ENCODE peak calls at places on chromosomes 7 and 10, in eight cellular contexts. K, B, Z, E, I, A, L and G are unnamed samples.

GRCh38 chr7:16484453-16485158 is 19.1 kb upstream of the SOSTDC1 start:
- DNase-seq in K (no peak), B (no peak), Z (peak; percentile 1), E (no peak), I (peak; percentile 78), A (peak; percentile 50), L (peak; percentile 86), G (no peak)

GRCh38 chr7:133077394-133077793 is 4.5 kb downstream of the CHCHD3 start:
- DNase-seq in K (no peak), B (no peak), Z (no peak), E (no peak), I (no peak), A (no peak), L (no peak), G (no peak)

GRCh38 chr10:58513189-58514101 is 773 bp downstream of the BICC1 start:
- DNase-seq in K (peak; percentile 31), B (no peak), Z (peak; percentile 55), E (no peak), I (peak; percentile 56), A (peak; percentile 91), L (peak; percentile 35), G (peak; percentile 1)

GRCh38 chr7:8143151-8143874 is 118.7 kb downstream of the ICA1 start:
- DNase-seq in K (no peak), B (no peak), Z (no peak), E (no peak), I (no peak), A (no peak), L (peak; percentile 14), G (peak; percentile 38)

GRCh38 chr7:85111761-85112160 is 75.1 kb downstream of the SEMA3D start:
- DNase-seq in K (no peak), B (no peak), Z (no peak), E (no peak), I (peak; percentile 54), A (no peak), L (no peak), G (no peak)

GRCh38 chr7:927031-927671 is 27.3 kb downstream of the ADAP1 start:
- DNase-seq in K (no peak), B (no peak), Z (no peak), E (no peak), I (no peak), A (peak; percentile 72), L (no peak), G (no peak)

GRCh38 chr7:102273749-102274712 is 12.6 kb upstream of the SH2B2 start:
- DNase-seq in K (no peak), B (no peak), Z (peak; percentile 86), E (no peak), I (peak; percentile 60), A (peak; percentile 89), L (peak; percentile 83), G (no peak)

GRCh38 chr7:151754142-151754590 is 122.7 kb downstream of the PRKAG2 start:
- DNase-seq in K (peak; percentile 92), B (peak; percentile 18), Z (peak; percentile 99), E (peak; percentile 94), I (peak; percentile 98), A (peak; percentile 90), L (peak; percentile 96), G (peak; percentile 30)

GRCh38 chr10:97974108-97974507 is 56.3 kb downstream of the CRTAC1 start:
- DNase-seq in K (no peak), B (no peak), Z (no peak), E (no peak), I (no peak), A (no peak), L (no peak), G (no peak)

GRCh38 chr7:3722396-3722846 is 421.4 kb downstream of the SDK1 start:
- DNase-seq in K (peak; percentile 16), B (no peak), Z (no peak), E (no peak), I (peak; percentile 33), A (no peak), L (no peak), G (peak; percentile 59)

GRCh38 chr7:27192546-27193334 is 7.2 kb downstream of the HOXA13 start:
- DNase-seq in K (no peak), B (no peak), Z (peak; percentile 73), E (no peak), I (no peak), A (no peak), L (no peak), G (no peak)

GRCh38 chr10:13971586-13972475 is 358.9 kb downstream of the FRMD4A start:
- DNase-seq in K (no peak), B (no peak), Z (peak; percentile 72), E (peak; percentile 74), I (no peak), A (no peak), L (no peak), G (no peak)

DNA sequence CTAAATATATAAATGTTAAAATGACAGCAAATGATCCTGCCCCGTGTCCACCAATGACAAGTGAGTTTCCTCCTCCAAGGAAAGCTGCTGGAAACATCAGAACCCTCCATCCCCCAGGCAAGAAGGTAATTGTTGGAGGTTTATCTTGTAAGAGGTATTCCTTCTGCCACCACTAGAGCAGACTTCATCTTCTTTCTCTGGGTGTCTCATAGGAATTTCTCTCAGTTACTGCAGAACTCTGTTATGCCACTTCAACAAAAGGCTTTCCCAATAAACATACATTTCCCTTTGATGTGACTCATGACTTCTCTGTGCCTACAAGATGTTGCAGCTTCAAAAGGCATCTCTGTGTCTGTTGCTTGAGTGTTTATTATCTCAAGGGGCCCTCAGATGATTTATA is 279.1 kb downstream of the BMPER start:
- DNase-seq in K (no peak), B (no peak), Z (peak; percentile 65), E (no peak), I (no peak), A (no peak), L (peak; percentile 57), G (no peak)
- TF ChIP-seq CTCF in K (no peak), B (no peak), Z (peak; percentile 59), E (no peak), I (no peak), A (no peak), L (peak; percentile 34), G (no peak)

GRCh38 chr7:31938650-31939049 is 131.6 kb downstream of the PDE1C start:
- DNase-seq in K (no peak), B (no peak), Z (no peak), E (no peak), I (peak; percentile 20), A (no peak), L (peak; percentile 24), G (no peak)
- TF ChIP-seq CTCF in K (no peak), B (no peak), Z (peak; percentile 21), E (no peak), I (peak; percentile 62), A (peak; percentile 3), L (no peak), G (no peak)

GRCh38 chr10:93954726-93955363 is 38.9 kb upstream of the PLCE1 start:
- DNase-seq in K (no peak), B (no peak), Z (peak; percentile 68), E (no peak), I (peak; percentile 86), A (no peak), L (peak; percentile 75), G (no peak)

GRCh38 chr10:93962973-93963372 is 30.8 kb upstream of the PLCE1 start:
- DNase-seq in K (no peak), B (no peak), Z (no peak), E (no peak), I (no peak), A (no peak), L (no peak), G (no peak)

GRCh38 chr10:93954299-93954698 is 39.4 kb upstream of the PLCE1 start:
- DNase-seq in K (no peak), B (no peak), Z (no peak), E (no peak), I (no peak), A (no peak), L (peak; percentile 74), G (no peak)

GRCh38 chr10:93963434-93963833 is 30.3 kb upstream of the PLCE1 start:
- DNase-seq in K (no peak), B (no peak), Z (no peak), E (no peak), I (no peak), A (no peak), L (no peak), G (no peak)

DNA sequence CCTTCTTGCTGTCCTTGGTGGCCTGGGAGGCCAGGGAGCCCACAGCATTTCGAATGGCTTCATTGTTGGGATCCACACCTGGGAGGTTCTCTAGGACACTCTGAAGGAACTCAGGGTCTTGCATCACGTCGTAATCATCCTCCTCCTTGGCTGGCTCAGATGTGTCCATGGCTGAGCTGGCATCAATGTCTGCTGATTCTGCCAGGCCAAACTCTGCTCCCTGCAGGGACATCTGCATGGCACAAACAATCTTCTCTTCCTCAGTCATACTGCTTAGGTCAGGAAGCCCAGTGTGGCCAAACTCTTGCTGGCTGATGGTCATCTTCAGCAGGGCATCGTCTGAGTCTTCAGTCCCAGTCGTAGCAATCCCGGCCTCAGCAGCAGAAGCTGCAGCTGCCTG is 34.9 kb upstream of the PLCE1 start:
- DNase-seq in K (no peak), B (no peak), Z (no peak), E (no peak), I (no peak), A (no peak), L (no peak), G (no peak)
- TF ChIP-seq CTCF in K (no peak), B (no peak), Z (no peak), E (no peak), I (no peak), A (no peak), L (no peak), G (no peak)

GRCh38 chr10:69412232-69412631 is 4.5 kb downstream of the TACR2 start:
- DNase-seq in K (no peak), B (no peak), Z (no peak), E (no peak), I (no peak), A (no peak), L (no peak), G (no peak)

GRCh38 chr10:69415049-69415448 is 1.7 kb downstream of the TACR2 start:
- DNase-seq in K (no peak), B (no peak), Z (no peak), E (no peak), I (no peak), A (no peak), L (no peak), G (no peak)

GRCh38 chr10:69414036-69415018 is 2.4 kb downstream of the TACR2 start:
- DNase-seq in K (no peak), B (no peak), Z (no peak), E (no peak), I (no peak), A (no peak), L (no peak), G (no peak)

GRCh38 chr10:69411476-69411875 is 5.2 kb downstream of the TACR2 start:
- DNase-seq in K (no peak), B (no peak), Z (peak; percentile 9), E (no peak), I (no peak), A (no peak), L (peak; percentile 38), G (no peak)

DNA sequence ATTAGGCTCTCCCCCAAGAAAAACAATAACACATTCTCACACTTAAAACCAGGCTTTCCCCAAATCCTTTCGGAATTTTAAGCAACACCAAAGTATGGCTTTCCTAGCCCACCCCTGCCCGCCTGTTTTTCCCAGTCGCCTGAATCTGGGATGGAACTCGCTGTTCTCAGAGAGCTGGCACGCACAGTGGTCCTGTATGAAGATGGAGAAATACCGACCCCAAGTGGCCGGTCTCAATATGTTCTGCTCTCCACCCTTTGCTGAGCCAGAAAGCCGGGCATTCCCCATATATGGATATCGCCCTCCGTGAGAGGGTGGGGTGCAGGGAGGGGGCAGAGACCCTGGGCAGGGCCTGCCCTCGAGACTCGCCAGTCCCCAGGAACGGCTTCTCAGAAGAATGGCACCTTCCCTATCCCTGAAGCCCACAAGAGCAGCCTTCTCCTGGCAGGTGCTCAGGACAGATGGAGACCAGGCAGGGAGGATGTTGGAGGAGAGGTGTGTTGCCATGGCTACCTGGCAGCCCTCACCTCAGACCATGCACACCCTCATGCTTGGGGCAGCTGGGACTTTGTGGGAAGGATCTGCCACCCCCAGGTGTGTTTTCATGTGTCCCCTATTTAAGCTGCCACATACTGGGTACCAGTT is 3.4 kb downstream of the TACR2 start:
- DNase-seq in K (peak; percentile 68), B (no peak), Z (peak; percentile 55), E (no peak), I (peak; percentile 71), A (no peak), L (peak; percentile 65), G (peak; percentile 67)
- TF ChIP-seq CTCF in K (peak; percentile 26), B (peak; percentile 30), Z (peak; percentile 86), E (peak; percentile 54), I (peak; percentile 82), A (peak; percentile 73), L (peak; percentile 59), G (peak; percentile 59)